ENCODE peak calls at places on chromosomes 6 and 20, in ten cellular contexts. Q, O, T, M, V, P, C, X, K and F are unnamed samples.

GRCh38 chr6:152086223-152086873 is 278.9 kb downstream of the ESR1 start:
- DNase-seq in Q (no peak), O (no peak), K (no peak), P (no peak), X (no peak), V (no peak), T (no peak), M (no peak), C (no peak), F (no peak)

GRCh38 chr6:34182751-34183531 is 37.1 kb upstream of the GRM4 start:
- DNase-seq in Q (peak; percentile 52), C (no peak), X (no peak), O (no peak), M (no peak), P (no peak), T (no peak), K (peak; percentile 17), V (no peak), F (no peak)

GRCh38 chr6:48813821-48814220 is 649.2 kb downstream of the MMUT start:
- DNase-seq in X (no peak), Q (no peak), O (no peak), M (no peak), C (no peak), P (no peak), K (no peak), T (peak; percentile 81), V (no peak), F (no peak)

GRCh38 chr6:168418631-168419250 is 22.2 kb upstream of the SMOC2 start:
- DNase-seq in Q (no peak), K (no peak), C (no peak), V (no peak), P (no peak), X (no peak), O (no peak), T (no peak), M (no peak), F (no peak)

GRCh38 chr20:23116301-23117089 is 30.4 kb upstream of the CD93 start:
- DNase-seq in M (no peak), V (peak; percentile 24), Q (no peak), K (no peak), O (peak; percentile 47), C (no peak), P (no peak), T (no peak), X (no peak), F (no peak)

GRCh38 chr6:87222676-87223075 is 67.3 kb downstream of the ZNF292 start:
- DNase-seq in O (no peak), V (no peak), T (no peak), C (no peak), Q (no peak), X (no peak), P (no peak), M (no peak), K (no peak), F (no peak)

GRCh38 chr6:149112976-149113375 is 204.5 kb upstream of the TAB2 start:
- DNase-seq in C (no peak), X (no peak), K (no peak), T (no peak), V (no peak), Q (no peak), P (no peak), M (no peak), O (no peak), F (no peak)

GRCh38 chr20:15930324-15931305 is 642.6 kb downstream of the KIF16B start:
- DNase-seq in M (no peak), K (no peak), Q (no peak), O (peak; percentile 61), C (no peak), T (peak; percentile 8), V (peak; percentile 84), P (no peak), X (peak; percentile 43), F (no peak)

GRCh38 chr6:125906158-125906998 is 50.2 kb upstream of the HINT3 start:
- DNase-seq in X (no peak), C (peak; percentile 38), V (peak; percentile 41), T (peak; percentile 62), Q (no peak), K (no peak), M (no peak), O (no peak), P (no peak), F (peak; percentile 16)

GRCh38 chr6:89302936-89303335 is 12.2 kb downstream of the GABRR2 start:
- DNase-seq in P (no peak), C (no peak), K (no peak), T (no peak), X (no peak), V (no peak), Q (no peak), M (no peak), O (no peak), F (no peak)

GRCh38 chr20:49945306-49945700 is 9.1 kb downstream of the RNF114 start:
- DNase-seq in M (no peak), V (no peak), O (no peak), K (peak; percentile 29), T (no peak), Q (no peak), C (no peak), P (no peak), X (no peak), F (no peak)

GRCh38 chr6:150710236-150710635 is 110.6 kb downstream of the PLEKHG1 start:
- DNase-seq in P (no peak), T (no peak), O (no peak), K (no peak), M (no peak), C (no peak), Q (no peak), X (no peak), V (peak; percentile 4), F (no peak)

GRCh38 chr6:150702675-150703074 is 103.0 kb downstream of the PLEKHG1 start:
- DNase-seq in M (no peak), Q (no peak), O (no peak), C (no peak), V (no peak), P (no peak), T (no peak), X (no peak), K (no peak), F (no peak)

GRCh38 chr6:150704447-150705192 is 104.9 kb downstream of the PLEKHG1 start:
- DNase-seq in X (no peak), C (no peak), P (no peak), M (no peak), O (no peak), Q (no peak), V (no peak), K (no peak), T (no peak), F (no peak)

GRCh38 chr6:150711061-150711460 is 111.4 kb downstream of the PLEKHG1 start:
- DNase-seq in M (no peak), K (no peak), P (no peak), Q (no peak), C (no peak), X (no peak), V (no peak), T (no peak), O (no peak), F (no peak)

DNA sequence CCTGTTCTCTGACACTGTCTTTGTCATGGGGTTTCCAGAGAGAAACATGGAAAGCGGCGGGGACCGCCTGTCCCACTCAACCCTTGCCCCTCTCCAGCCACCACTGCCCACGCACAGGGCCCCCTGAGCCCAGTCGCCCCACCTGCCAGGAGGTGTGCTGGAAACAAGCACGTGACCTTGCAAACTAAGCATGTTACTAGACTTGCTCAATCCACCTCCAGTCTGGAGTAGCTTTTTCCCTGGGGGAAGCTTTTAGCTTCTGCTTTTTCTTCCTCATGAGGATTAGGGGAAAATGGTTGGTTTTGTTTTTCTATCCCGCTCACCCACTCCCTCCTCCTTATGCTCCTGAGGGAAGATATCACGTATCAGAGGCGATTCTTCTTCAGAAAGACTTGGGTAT is 105.7 kb downstream of the PLEKHG1 start:
- DNase-seq in C (no peak), Q (no peak), T (no peak), K (no peak), P (no peak), X (no peak), V (no peak), M (no peak), O (no peak), F (no peak)
- H3K4me1 ChIP-seq in C (no peaks in the 10 kb centered on the region), Q (no peaks in the 10 kb centered on the region), T (no peaks in the 10 kb centered on the region), K (no peaks in the 10 kb centered on the region), P (peaks cover 25% of the 10 kb centered on the region), X (no peaks in the 10 kb centered on the region), V (no peaks in the 10 kb centered on the region), M (no peaks in the 10 kb centered on the region), O (peaks cover 3% of the 10 kb centered on the region), F (peaks cover 2% of the 10 kb centered on the region)

GRCh38 chr6:3237761-3238662 is 10.6 kb upstream of the TUBB2B start:
- DNase-seq in X (no peak), M (no peak), C (no peak), O (no peak), T (no peak), P (no peak), V (no peak), K (no peak), Q (no peak), F (no peak)
- TF ChIP-seq CTCF in X (no peak), M (no peak), C (no peak), O (no peak), T (no peak), P (no peak), V (no peak), K (no peak), Q (no peak), F (no peak)

GRCh38 chr6:137390264-137390787 is 103.9 kb downstream of the OLIG3 start:
- DNase-seq in M (no peak), X (no peak), C (no peak), T (no peak), O (no peak), P (no peak), Q (no peak), K (no peak), V (no peak), F (no peak)
- H3K4me1 ChIP-seq in M (no peaks in the 10 kb centered on the region), X (no peaks in the 10 kb centered on the region), C (no peaks in the 10 kb centered on the region), T (no peaks in the 10 kb centered on the region), O (no peaks in the 10 kb centered on the region), P (no peaks in the 10 kb centered on the region), Q (no peaks in the 10 kb centered on the region), K (no peaks in the 10 kb centered on the region), V (no peaks in the 10 kb centered on the region), F (no peaks in the 10 kb centered on the region)

GRCh38 chr6:5080574-5080973 is 4.6 kb upstream of the PPP1R3G start:
- DNase-seq in O (no peak), C (no peak), K (no peak), Q (no peak), M (no peak), X (no peak), P (no peak), V (no peak), T (no peak), F (no peak)

GRCh38 chr6:5081182-5081581 is 4.0 kb upstream of the PPP1R3G start:
- DNase-seq in Q (no peak), P (no peak), T (no peak), K (no peak), X (no peak), V (no peak), M (no peak), C (no peak), O (no peak), F (no peak)

GRCh38 chr6:5076931-5077330 is 8.2 kb upstream of the PPP1R3G start:
- DNase-seq in P (no peak), K (no peak), T (no peak), C (no peak), X (no peak), V (no peak), M (no peak), O (no peak), Q (no peak), F (no peak)

GRCh38 chr6:5079692-5080091 is 5.4 kb upstream of the PPP1R3G start:
- DNase-seq in V (no peak), T (no peak), C (no peak), K (no peak), M (no peak), P (no peak), X (no peak), O (no peak), Q (no peak), F (no peak)

GRCh38 chr6:5078121-5078695 is 6.9 kb upstream of the PPP1R3G start:
- DNase-seq in M (no peak), T (no peak), C (no peak), P (no peak), X (peak; percentile 27), K (no peak), Q (no peak), V (peak; percentile 56), O (no peak), F (no peak)
- TF ChIP-seq CTCF in M (no peak), T (peak; percentile 7), C (no peak), P (peak; percentile 54), X (no peak), K (no peak), Q (no peak), V (peak; percentile 60), O (peak; percentile 13), F (no peak)